ENCODE peak calls at places on chromosomes 7 and 10, in ten cellular contexts. Q is RWPE1; U is stimulated activated CD4-positive, alpha-beta T cell treated with anti-CD3 and anti-CD28 coated beads, Interleukin-4, amount 100 ng/mL, for 24 hours; K is NCI-H774; D is NCI-H1092; O is HT1080; G is brain microvascular endothelial cell; H is fibroblast of lung; T is kidney glomerular epithelial cell; R is colonic mucosa. X is an unnamed sample.

GRCh38 chr10:103772096-103772845 is 83.1 kb downstream of the SH3PXD2A start:
- DNase-seq in Q (peak), U (peak), K (no peak), D (no peak), O (peak), G (peak), H (peak), T (peak), R (peak), X (peak)

GRCh38 chr7:69922011-69922803 is 323.9 kb downstream of the AUTS2 start:
- DNase-seq in Q (no peak), U (no peak), K (no peak), D (no peak), O (no peak), G (no peak), H (no peak), T (no peak), R (no peak), X (no peak)

GRCh38 chr7:103989200-103989784 is at the start of gene RELN:
- DNase-seq in Q (no peak), U (no peak), K (peak), D (peak), O (no peak), G (peak), H (peak), T (no peak), R (no peak), X (no peak)

GRCh38 chr7:41976411-41976810 is 260.6 kb downstream of the GLI3 start:
- DNase-seq in Q (no peak), U (no peak), K (no peak), D (no peak), O (no peak), G (no peak), H (no peak), T (no peak), R (no peak), X (no peak)

GRCh38 chr7:14195079-14195478 is 205.6 kb upstream of the ETV1 start:
- DNase-seq in Q (no peak), U (no peak), K (no peak), D (no peak), O (no peak), G (no peak), H (no peak), T (no peak), R (no peak), X (no peak)

GRCh38 chr7:148901178-148901577 is 17.1 kb upstream of the EZH2 start:
- DNase-seq in Q (peak), U (no peak), K (no peak), D (no peak), O (no peak), G (no peak), H (no peak), T (no peak), R (no peak), X (no peak)

GRCh38 chr7:3156508-3156907 is 112.8 kb upstream of the CARD11 start:
- DNase-seq in Q (no peak), U (no peak), K (no peak), D (no peak), O (no peak), G (no peak), H (no peak), T (no peak), R (no peak), X (no peak)

GRCh38 chr10:86970887-86971145 is 2.5 kb downstream of the ADIRF start:
- DNase-seq in Q (no peak), U (no peak), K (no peak), D (no peak), O (no peak), G (no peak), H (no peak), T (no peak), R (no peak), X (no peak)

X was measured in H4.